ENCODE peak calls at places on chromosome 10, in four cellular contexts. N is GM13977; D is effector memory CD4-positive, alpha-beta T cell; A is amniotic stem cell. F is an unnamed sample.

GRCh38 chr10:96493871-96494525 is 19.7 kb downstream of the TLL2 start:
- DNase-seq in N (no peak), D (no peak), A (no peak), F (no peak)

GRCh38 chr10:18214692-18215563 is 74.7 kb downstream of the CACNB2 start:
- DNase-seq in N (peak), D (no peak), A (no peak), F (no peak)

GRCh38 chr10:5292196-5292735 is 72.5 kb upstream of the UCN3 start:
- DNase-seq in N (no peak), A (no peak), D (peak), F (peak)

GRCh38 chr10:125154529-125154928 is 5.8 kb downstream of the CTBP2 start:
- DNase-seq in D (no peak), A (no peak), N (no peak), F (no peak)

GRCh38 chr10:125087191-125087896 is 73.0 kb downstream of the CTBP2 start:
- DNase-seq in A (no peak), N (no peak), D (no peak), F (no peak)

GRCh38 chr10:69685426-69685801 is 55.4 kb downstream of the FAM241B start:
- DNase-seq in A (no peak), D (no peak), N (no peak), F (no peak)

GRCh38 chr10:15316144-15316543 is 54.9 kb downstream of the FAM171A1 start:
- DNase-seq in A (no peak), N (no peak), D (no peak), F (no peak)

GRCh38 chr10:78600740-78601139 is 468.0 kb upstream of the ZMIZ1 start:
- DNase-seq in D (no peak), A (no peak), N (no peak), F (no peak)

GRCh38 chr10:120005408-120006280 is 113.1 kb downstream of the SEC23IP start:
- DNase-seq in A (no peak), D (no peak), N (no peak), F (no peak)

GRCh38 chr10:12542271-12542670 is 192.9 kb downstream of the CAMK1D start:
- DNase-seq in N (no peak), A (no peak), D (no peak), F (no peak)

GRCh38 chr10:93180402-93181040 is 106.8 kb downstream of the CYP26A1 start:
- DNase-seq in D (no peak), A (no peak), N (no peak), F (no peak)

GRCh38 chr10:69337312-69338132 is 59.2 kb downstream of the HK1 start:
- DNase-seq in D (no peak), N (no peak), A (no peak), F (no peak)

GRCh38 chr10:62732841-62733653 is 71.5 kb upstream of the ADO start:
- DNase-seq in D (peak), A (no peak), N (peak), F (peak)

GRCh38 chr10:122931088-122931958 is 20.9 kb downstream of the FAM24A start:
- DNase-seq in D (no peak), N (no peak), A (no peak), F (no peak)

GRCh38 chr10:31340343-31340742 is 21.3 kb downstream of the ZEB1 start:
- DNase-seq in N (no peak), D (no peak), A (no peak), F (no peak)

GRCh38 chr10:50396491-50397311 is 145.4 kb upstream of the ASAH2 start:
- DNase-seq in A (no peak), D (no peak), N (peak), F (no peak)

GRCh38 chr10:767211-767610 is 77.7 kb upstream of the DIP2C start:
- DNase-seq in N (no peak), D (no peak), A (no peak), F (no peak)

GRCh38 chr10:99329238-99329890 is at the start of gene CNNM1:
- DNase-seq in D (no peak), A (no peak), N (peak), F (no peak)

GRCh38 chr10:5509236-5509635 is 9.9 kb upstream of the CALML5 start:
- DNase-seq in A (no peak), D (no peak), N (no peak), F (no peak)

GRCh38 chr10:107728807-107729206 is 564.3 kb upstream of the SORCS1 start:
- DNase-seq in D (no peak), N (no peak), A (no peak), F (no peak)

GRCh38 chr10:101974091-101974799 is 81.7 kb downstream of the ARMH3 start:
- DNase-seq in N (no peak), A (no peak), D (no peak), F (no peak)

GRCh38 chr10:122374859-122375721 is 582 bp downstream of the PLEKHA1 start:
- DNase-seq in N (peak), A (peak), D (peak), F (peak)

GRCh38 chr10:123570051-123570897 is 95.9 kb upstream of the GPR26 start:
- DNase-seq in D (no peak), A (no peak), N (no peak), F (no peak)

GRCh38 chr10:125057158-125058001 is 103.0 kb downstream of the CTBP2 start:
- DNase-seq in A (no peak), N (peak), D (no peak), F (no peak)